ENCODE peak calls at places on chromosomes 12 and 14, in eight cellular contexts. E is Caco-2; Q is GM12865; A is tibial artery; T is Peyer's patch; P is CD8-positive, alpha-beta T cell; W is IMR-90; J is GM12878. H is an unnamed sample.

GRCh38 chr14:52553002-52553670 is 500 bp downstream of the GPR137C start:
- DNase-seq in E (peak; percentile 52), Q (peak; percentile 54), A (peak; percentile 71), T (no peak), P (peak; percentile 32), W (no peak), J (no peak), H (no peak)

GRCh38 chr14:61559641-61560201 is 135.6 kb upstream of the HIF1A start:
- DNase-seq in E (peak; percentile 91), Q (no peak), A (no peak), T (peak; percentile 78), P (no peak), W (no peak), J (no peak), H (no peak)

GRCh38 chr12:53182836-53183235 is 2.1 kb upstream of the CSAD start:
- DNase-seq in E (no peak), Q (no peak), A (no peak), T (no peak), P (no peak), W (no peak), J (no peak), H (no peak)

GRCh38 chr12:94134226-94134795 is 14.1 kb upstream of the PLXNC1 start:
- DNase-seq in E (peak; percentile 56), Q (peak; percentile 78), A (no peak), T (no peak), P (peak; percentile 9), W (peak; percentile 62), J (no peak), H (no peak)

GRCh38 chr14:61466249-61466904 is 145.0 kb downstream of the PRKCH start:
- DNase-seq in E (no peak), Q (no peak), A (peak; percentile 78), T (no peak), P (no peak), W (peak; percentile 98), J (no peak), H (peak; percentile 83)

GRCh38 chr12:11795192-11795909 is 145.9 kb downstream of the ETV6 start:
- DNase-seq in E (no peak), Q (no peak), A (no peak), T (no peak), P (no peak), W (no peak), J (no peak), H (no peak)

GRCh38 chr12:82781288-82782078 is 94.8 kb downstream of the TMTC2 start:
- DNase-seq in E (no peak), Q (no peak), A (no peak), T (no peak), P (no peak), W (no peak), J (no peak), H (no peak)

GRCh38 chr14:94158239-94158888 is 15.8 kb upstream of the PPP4R4 start:
- DNase-seq in E (no peak), Q (no peak), A (no peak), T (no peak), P (no peak), W (no peak), J (no peak), H (no peak)

GRCh38 chr14:55221968-55222367 is 30.6 kb upstream of the DLGAP5 start:
- DNase-seq in E (peak; percentile 36), Q (no peak), A (no peak), T (no peak), P (no peak), W (no peak), J (no peak), H (no peak)

GRCh38 chr12:57620936-57621496 is 9.8 kb downstream of the ARHGEF25 start:
- DNase-seq in E (no peak), Q (no peak), A (no peak), T (no peak), P (no peak), W (no peak), J (no peak), H (no peak)

GRCh38 chr12:45279916-45280547 is 64.1 kb downstream of the ANO6 start:
- DNase-seq in E (peak; percentile 34), Q (no peak), A (no peak), T (no peak), P (no peak), W (no peak), J (no peak), H (no peak)

GRCh38 chr12:127106723-127107122 is 1160.2 kb upstream of the TMEM132C start:
- DNase-seq in E (no peak), Q (no peak), A (no peak), T (no peak), P (no peak), W (no peak), J (no peak), H (no peak)

GRCh38 chr12:127113945-127114344 is 1153.0 kb upstream of the TMEM132C start:
- DNase-seq in E (no peak), Q (no peak), A (no peak), T (no peak), P (no peak), W (no peak), J (no peak), H (no peak)

GRCh38 chr12:127107744-127108143 is 1159.2 kb upstream of the TMEM132C start:
- DNase-seq in E (no peak), Q (peak; percentile 18), A (no peak), T (no peak), P (no peak), W (no peak), J (no peak), H (no peak)

GRCh38 chr12:127108360-127109215 is 1158.4 kb upstream of the TMEM132C start:
- DNase-seq in E (peak; percentile 65), Q (peak; percentile 69), A (no peak), T (no peak), P (peak; percentile 11), W (peak; percentile 42), J (no peak), H (no peak)
- TF ChIP-seq CTCF in E (peak; percentile 44), Q (peak; percentile 59), A (peak; percentile 52), T (peak; percentile 60), P (peak; percentile 46), W (peak; percentile 51), J (peak; percentile 33), H (peak; percentile 80)

GRCh38 chr14:51293149-51293925 is 53.3 kb downstream of the TMX1 start:
- DNase-seq in E (no peak), Q (no peak), A (no peak), T (no peak), P (no peak), W (peak; percentile 75), J (no peak), H (no peak)
- H3K4me3 ChIP-seq in E (no peak overlapping the region), Q (no peak overlapping the region), A (no peak overlapping the region), T (no peak overlapping the region), P (no peak overlapping the region), W (no peak overlapping the region), J (no peak overlapping the region), H (no peak overlapping the region)

GRCh38 chr14:32244404-32244803 is 41.3 kb upstream of the RNU6-8 start:
- DNase-seq in E (no peak), Q (peak; percentile 18), A (no peak), T (no peak), P (no peak), W (no peak), J (no peak), H (no peak)
- TF ChIP-seq CTCF in E (no peak), Q (peak; percentile 27), A (no peak), T (peak; percentile 4), P (no peak), W (peak; percentile 29), J (no peak), H (peak; percentile 40)

DNA sequence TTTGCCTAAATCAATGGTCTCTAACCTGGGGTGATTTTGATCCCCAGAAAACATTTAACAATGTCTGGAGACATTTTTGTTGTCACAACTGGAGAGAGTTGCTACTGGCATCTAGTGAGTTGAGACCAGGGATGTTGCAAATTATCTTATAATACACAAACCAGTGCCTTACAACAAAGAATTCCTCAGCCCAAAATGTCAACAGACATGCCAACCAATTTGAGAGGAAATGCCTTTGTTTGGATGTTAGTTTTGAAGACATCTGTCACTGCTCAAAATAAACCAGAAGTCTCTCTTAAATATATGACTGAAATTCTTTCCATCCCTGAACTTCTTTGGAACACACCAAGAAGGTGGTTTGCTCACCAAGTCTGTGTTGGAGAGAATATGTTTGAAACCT is 336.9 kb upstream of the ATP2B1 start:
- DNase-seq in E (no peak), Q (no peak), A (no peak), T (no peak), P (no peak), W (no peak), J (no peak), H (no peak)
- H3K4me3 ChIP-seq in E (no peak overlapping the region), Q (no peak overlapping the region), A (no peak overlapping the region), T (no peak overlapping the region), P (no peak overlapping the region), W (no peak overlapping the region), J (no peak overlapping the region), H (no peak overlapping the region)

GRCh38 chr14:70665448-70666363 is 24.0 kb downstream of the TTC9 start:
- DNase-seq in E (peak; percentile 83), Q (peak; percentile 93), A (no peak), T (peak; percentile 56), P (no peak), W (no peak), J (peak; percentile 90), H (peak; percentile 19)

GRCh38 chr14:70664698-70665447 is 23.2 kb downstream of the TTC9 start:
- DNase-seq in E (peak; percentile 8), Q (peak; percentile 40), A (no peak), T (no peak), P (no peak), W (no peak), J (no peak), H (no peak)

GRCh38 chr14:70662080-70662479 is 20.4 kb downstream of the TTC9 start:
- DNase-seq in E (no peak), Q (no peak), A (no peak), T (no peak), P (no peak), W (no peak), J (no peak), H (no peak)

GRCh38 chr14:70662816-70663215 is 21.1 kb downstream of the TTC9 start:
- DNase-seq in E (no peak), Q (no peak), A (no peak), T (no peak), P (no peak), W (no peak), J (no peak), H (no peak)

GRCh38 chr14:70663707-70664179 is 22.0 kb downstream of the TTC9 start:
- DNase-seq in E (no peak), Q (peak; percentile 90), A (no peak), T (no peak), P (no peak), W (peak; percentile 52), J (peak; percentile 90), H (peak; percentile 26)
- TF ChIP-seq CTCF in E (no peak), Q (no peak), A (no peak), T (no peak), P (no peak), W (no peak), J (no peak), H (no peak)

DNA sequence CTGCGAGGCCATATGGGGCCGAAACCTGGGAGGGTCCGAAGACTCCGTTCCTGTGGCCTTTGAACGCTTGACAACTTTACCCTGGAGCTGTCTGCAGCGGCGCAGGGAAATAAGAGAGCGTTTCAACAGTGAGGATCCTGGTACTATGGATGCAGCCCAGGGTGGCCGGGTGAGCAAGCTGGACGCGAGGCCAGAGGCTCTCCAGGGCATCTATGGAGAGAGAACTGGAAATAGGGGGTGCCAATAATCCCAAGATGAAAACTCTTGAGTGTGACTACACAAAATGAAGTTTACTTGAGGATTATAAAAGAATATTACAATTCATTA is 1.1 kb upstream of the ABCC9 start:
- DNase-seq in E (no peak), Q (no peak), A (no peak), T (no peak), P (no peak), W (no peak), J (no peak), H (no peak)
- H3K4me3 ChIP-seq in E (peak overlapping the region; percentile 56), Q (no peak overlapping the region), A (peak overlapping the region; percentile 57), T (no peak overlapping the region), P (no peak overlapping the region), W (no peak overlapping the region), J (no peak overlapping the region), H (no peak overlapping the region)

H was measured in epithelial cell of proximal tubule.